ENCODE peak calls at places on chromosomes 6 and 20, in nine cellular contexts. Y is choroid plexus epithelial cell, K is left ventricle myocardium superior, S is kidney tubule cell, W is NCI-H1092, C is nephron progenitor cell, X is cardiac fibroblast, L is occipital lobe, Z is ecto neural progenitor cell. I is an unnamed sample.

GRCh38 chr20:50737352-50737751 is 6.0 kb downstream of the PARD6B start:
- DNase-seq in Y (peak), K (no peak), S (peak), W (no peak), C (no peak), X (no peak), L (no peak), Z (peak), I (no peak)

GRCh38 chr6:127762284-127762683 is 138.6 kb downstream of the THEMIS start:
- DNase-seq in Y (no peak), K (no peak), S (no peak), W (no peak), C (no peak), X (no peak), L (no peak), Z (no peak), I (no peak)

GRCh38 chr20:51326241-51326819 is 216.2 kb downstream of the NFATC2 start:
- DNase-seq in Y (peak), K (peak), S (no peak), W (no peak), C (peak), X (peak), L (peak), Z (peak), I (peak)

GRCh38 chr6:13327691-13328075 is 654 bp downstream of the TBC1D7 start:
- DNase-seq in Y (no peak), K (no peak), S (no peak), W (no peak), C (no peak), X (no peak), L (no peak), Z (no peak), I (no peak)

GRCh38 chr6:57276946-57277345 is 40.5 kb upstream of the PRIM2 start:
- DNase-seq in Y (no peak), K (no peak), S (no peak), W (no peak), C (no peak), X (no peak), L (no peak), Z (no peak), I (no peak)

GRCh38 chr6:115945306-115945705 is 115.4 kb downstream of the FRK start:
- DNase-seq in Y (no peak), K (no peak), S (peak), W (no peak), C (no peak), X (peak), L (no peak), Z (no peak), I (no peak)

GRCh38 chr6:164130151-164130550 is 715.6 kb downstream of the QKI start:
- DNase-seq in Y (no peak), K (peak), S (no peak), W (peak), C (no peak), X (no peak), L (peak), Z (no peak), I (no peak)

GRCh38 chr6:162750776-162751175 is 23.0 kb downstream of the PACRG start:
- DNase-seq in Y (peak), K (no peak), S (peak), W (no peak), C (no peak), X (no peak), L (no peak), Z (no peak), I (no peak)

GRCh38 chr6:30555428-30556005 is 772 bp downstream of the GNL1 start:
- DNase-seq in Y (peak), K (peak), S (peak), W (no peak), C (peak), X (peak), L (no peak), Z (peak), I (peak)

GRCh38 chr20:51650685-51651134 is 108.2 kb upstream of the NFATC2 start:
- DNase-seq in Y (peak), K (no peak), S (peak), W (no peak), C (no peak), X (peak), L (no peak), Z (no peak), I (no peak)

GRCh38 chr6:31351734-31352496 is 5.1 kb downstream of the HLA-B start:
- DNase-seq in Y (no peak), K (no peak), S (no peak), W (no peak), C (no peak), X (no peak), L (no peak), Z (no peak), I (no peak)

GRCh38 chr20:34377072-34377847 is 14.2 kb downstream of the ITCH start:
- DNase-seq in Y (no peak), K (no peak), S (no peak), W (no peak), C (no peak), X (no peak), L (no peak), Z (no peak), I (no peak)

GRCh38 chr6:167420858-167421766 is 96.2 kb downstream of the TTLL2 start:
- DNase-seq in Y (no peak), K (no peak), S (no peak), W (no peak), C (no peak), X (no peak), L (no peak), Z (peak), I (no peak)

GRCh38 chr6:93047033-93047432 is 372.3 kb downstream of the EPHA7 start:
- DNase-seq in Y (no peak), K (no peak), S (no peak), W (no peak), C (no peak), X (no peak), L (no peak), Z (no peak), I (peak)

GRCh38 chr6:82015043-82015442 is 232.5 kb downstream of the IBTK start:
- DNase-seq in Y (no peak), K (no peak), S (peak), W (no peak), C (no peak), X (no peak), L (no peak), Z (no peak), I (no peak)

I was measured in iPS-NIHi11.